ENCODE peak calls at places on chromosome 1, in five cellular contexts. One of them, this sample, is unnamed.

GRCh38 chr1:38153426-38154088 is 107.0 kb upstream of the POU3F1 start:
- DNase-seq in T-helper 17 cell: no peak
- DNase-seq in stimulated activated CD8-positive, alpha-beta memory T cell treated with anti-CD3 and anti-CD28 coated beads, Interleukin-15, amount 100 ng/mL, for 4 hours: no peak
- DNase-seq in mucosa of descending colon: no peak
- DNase-seq in NCI-H774: no peak
- DNase-seq in this sample: no peak

GRCh38 chr1:98783821-98784220 is 122.3 kb downstream of the SNX7 start:
- DNase-seq in T-helper 17 cell: no peak
- DNase-seq in mucosa of descending colon: no peak
- DNase-seq in NCI-H774: no peak
- DNase-seq in stimulated activated CD8-positive, alpha-beta memory T cell treated with anti-CD3 and anti-CD28 coated beads, Interleukin-15, amount 100 ng/mL, for 4 hours: no peak
- DNase-seq in this sample: no peak

GRCh38 chr1:19427087-19427781 is 58.1 kb downstream of the CAPZB start:
- DNase-seq in NCI-H774: no peak
- DNase-seq in stimulated activated CD8-positive, alpha-beta memory T cell treated with anti-CD3 and anti-CD28 coated beads, Interleukin-15, amount 100 ng/mL, for 4 hours: no peak
- DNase-seq in mucosa of descending colon: no peak
- DNase-seq in T-helper 17 cell: no peak
- DNase-seq in this sample: no peak

GRCh38 chr1:89087241-89087640 is 22.2 kb upstream of the GBP1 start:
- DNase-seq in NCI-H774: no peak
- DNase-seq in stimulated activated CD8-positive, alpha-beta memory T cell treated with anti-CD3 and anti-CD28 coated beads, Interleukin-15, amount 100 ng/mL, for 4 hours: no peak
- DNase-seq in T-helper 17 cell: no peak
- DNase-seq in mucosa of descending colon: no peak
- DNase-seq in this sample: no peak

GRCh38 chr1:223233410-223234163 is 90.5 kb upstream of the TLR5 start:
- DNase-seq in mucosa of descending colon: no peak
- DNase-seq in stimulated activated CD8-positive, alpha-beta memory T cell treated with anti-CD3 and anti-CD28 coated beads, Interleukin-15, amount 100 ng/mL, for 4 hours: no peak
- DNase-seq in NCI-H774: no peak
- DNase-seq in T-helper 17 cell: no peak
- DNase-seq in this sample: no peak

GRCh38 chr1:159763686-159764085 is 17.1 kb upstream of the DUSP23 start:
- DNase-seq in T-helper 17 cell: no peak
- DNase-seq in NCI-H774: no peak
- DNase-seq in stimulated activated CD8-positive, alpha-beta memory T cell treated with anti-CD3 and anti-CD28 coated beads, Interleukin-15, amount 100 ng/mL, for 4 hours: no peak
- DNase-seq in mucosa of descending colon: no peak
- DNase-seq in this sample: no peak

GRCh38 chr1:93029317-93029716 is 49.8 kb upstream of the MTF2 start:
- DNase-seq in mucosa of descending colon: no peak
- DNase-seq in T-helper 17 cell: no peak
- DNase-seq in stimulated activated CD8-positive, alpha-beta memory T cell treated with anti-CD3 and anti-CD28 coated beads, Interleukin-15, amount 100 ng/mL, for 4 hours: no peak
- DNase-seq in NCI-H774: no peak
- DNase-seq in this sample: peak; percentile 9

GRCh38 chr1:52402860-52403240 is 1.4 kb downstream of the ORC1 start:
- DNase-seq in NCI-H774: no peak
- DNase-seq in stimulated activated CD8-positive, alpha-beta memory T cell treated with anti-CD3 and anti-CD28 coated beads, Interleukin-15, amount 100 ng/mL, for 4 hours: no peak
- DNase-seq in T-helper 17 cell: no peak
- DNase-seq in mucosa of descending colon: no peak
- DNase-seq in this sample: no peak

GRCh38 chr1:60388092-60388987 is 314.8 kb upstream of the C1orf87 start:
- DNase-seq in T-helper 17 cell: no peak
- DNase-seq in mucosa of descending colon: no peak
- DNase-seq in stimulated activated CD8-positive, alpha-beta memory T cell treated with anti-CD3 and anti-CD28 coated beads, Interleukin-15, amount 100 ng/mL, for 4 hours: no peak
- DNase-seq in NCI-H774: peak; percentile 47
- DNase-seq in this sample: no peak

GRCh38 chr1:36369472-36369871 is 16.3 kb downstream of the STK40 start:
- DNase-seq in T-helper 17 cell: no peak
- DNase-seq in NCI-H774: no peak
- DNase-seq in mucosa of descending colon: no peak
- DNase-seq in stimulated activated CD8-positive, alpha-beta memory T cell treated with anti-CD3 and anti-CD28 coated beads, Interleukin-15, amount 100 ng/mL, for 4 hours: no peak
- DNase-seq in this sample: no peak

GRCh38 chr1:10674700-10675598 is 121.5 kb downstream of the CASZ1 start:
- DNase-seq in T-helper 17 cell: no peak
- DNase-seq in mucosa of descending colon: peak; percentile 74
- DNase-seq in stimulated activated CD8-positive, alpha-beta memory T cell treated with anti-CD3 and anti-CD28 coated beads, Interleukin-15, amount 100 ng/mL, for 4 hours: no peak
- DNase-seq in NCI-H774: no peak
- DNase-seq in this sample: no peak

GRCh38 chr1:20426923-20427322 is 59.1 kb downstream of the CAMK2N1 start:
- DNase-seq in stimulated activated CD8-positive, alpha-beta memory T cell treated with anti-CD3 and anti-CD28 coated beads, Interleukin-15, amount 100 ng/mL, for 4 hours: no peak
- DNase-seq in mucosa of descending colon: no peak
- DNase-seq in NCI-H774: no peak
- DNase-seq in T-helper 17 cell: no peak
- DNase-seq in this sample: peak; percentile 74